ENCODE peak calls at places on chromosomes 16 and 17, in five cellular contexts. L is SJSA1, Q is psoas muscle, Y is Peyer's patch, U is esophagus squamous epithelium. B is an unnamed sample.
A peak's percentile ranks its signal among the peaks of the same experiment; 100 is the strongest.

GRCh38 chr17:17379197-17379991 is 76.2 kb downstream of the NT5M start:
- DNase-seq in L (peak; percentile 54), Q (no peak), Y (no peak), U (no peak), B (no peak)

GRCh38 chr17:45907720-45908395 is 13.5 kb downstream of the MAPT start:
- DNase-seq in L (no peak), Q (no peak), Y (no peak), U (no peak), B (no peak)

GRCh38 chr16:19883296-19883951 is 1.2 kb downstream of the GPRC5B start:
- DNase-seq in L (peak; percentile 46), Q (peak; percentile 48), Y (no peak), U (no peak), B (no peak)

GRCh38 chr16:57845115-57845514 is 42.8 kb upstream of the KIFC3 start:
- DNase-seq in L (no peak), Q (no peak), Y (no peak), U (no peak), B (no peak)

GRCh38 chr17:10135539-10136257 is 62.7 kb downstream of the GAS7 start:
- DNase-seq in L (peak; percentile 9), Q (peak; percentile 70), Y (no peak), U (no peak), B (no peak)

GRCh38 chr16:81318711-81319110 is 3.9 kb downstream of the GAN start:
- DNase-seq in L (no peak), Q (no peak), Y (no peak), U (no peak), B (no peak)

GRCh38 chr16:29319726-29320125 is 86.8 kb downstream of the NPIPB11 start:
- DNase-seq in L (no peak), Q (no peak), Y (no peak), U (no peak), B (no peak)

GRCh38 chr16:3904875-3905274 is 24.4 kb upstream of the CREBBP start:
- DNase-seq in L (no peak), Q (no peak), Y (no peak), U (no peak), B (no peak)

GRCh38 chr17:47604268-47604927 is 45.3 kb upstream of the KPNB1 start:
- DNase-seq in L (no peak), Q (no peak), Y (no peak), U (no peak), B (no peak)

GRCh38 chr17:63675607-63676539 is 24.1 kb downstream of the LIMD2 start:
- DNase-seq in L (peak; percentile 83), Q (peak; percentile 66), Y (peak; percentile 32), U (no peak), B (peak; percentile 67)

GRCh38 chr16:57091990-57092785 is at the start of gene CPNE2:
- DNase-seq in L (peak; percentile 55), Q (peak; percentile 66), Y (peak; percentile 25), U (no peak), B (no peak)

GRCh38 chr17:48002920-48003685 is 32.2 kb downstream of the CDK5RAP3 start:
- DNase-seq in L (no peak), Q (no peak), Y (no peak), U (no peak), B (no peak)

GRCh38 chr16:47182318-47182717 is 38.6 kb upstream of the NETO2 start:
- DNase-seq in L (no peak), Q (no peak), Y (no peak), U (no peak), B (no peak)

GRCh38 chr16:77794586-77794985 is 6.2 kb downstream of the VAT1L start:
- DNase-seq in L (peak; percentile 28), Q (no peak), Y (no peak), U (no peak), B (no peak)

GRCh38 chr17:57578608-57578990 is 166.5 kb downstream of the CCDC182 start:
- DNase-seq in L (no peak), Q (no peak), Y (no peak), U (no peak), B (no peak)

GRCh38 chr17:6084226-6085161 is 14.3 kb downstream of the WSCD1 start:
- DNase-seq in L (no peak), Q (peak; percentile 80), Y (no peak), U (no peak), B (no peak)

GRCh38 chr16:20937736-20938135 is 37.2 kb downstream of the LYRM1 start:
- DNase-seq in L (no peak), Q (no peak), Y (no peak), U (no peak), B (no peak)
- H3K4me1 ChIP-seq in L (no peaks in the 10 kb centered on the region), Q (no peaks in the 10 kb centered on the region), Y (no peaks in the 10 kb centered on the region), U (no peaks in the 10 kb centered on the region), B (no peaks in the 10 kb centered on the region)

GRCh38 chr16:2499454-2499853 is 14.3 kb upstream of the ATP6V0C start:
- DNase-seq in L (no peak), Q (no peak), Y (no peak), U (no peak), B (no peak)
- H3K4me1 ChIP-seq in L (peaks cover 17% of the 10 kb centered on the region), Q (peaks cover 36% of the 10 kb centered on the region), Y (peaks cover 3% of the 10 kb centered on the region), U (peaks cover 38% of the 10 kb centered on the region), B (peaks cover 45% of the 10 kb centered on the region)

GRCh38 chr16:85612191-85612800 is 826 bp upstream of the GSE1 start:
- DNase-seq in L (peak; percentile 88), Q (peak; percentile 88), Y (peak; percentile 46), U (no peak), B (peak; percentile 62)
- H3K4me1 ChIP-seq in L (peaks cover 47% of the 10 kb centered on the region), Q (peaks cover 57% of the 10 kb centered on the region), Y (peaks cover 9% of the 10 kb centered on the region), U (peaks cover 48% of the 10 kb centered on the region), B (peaks cover 13% of the 10 kb centered on the region)

DNA sequence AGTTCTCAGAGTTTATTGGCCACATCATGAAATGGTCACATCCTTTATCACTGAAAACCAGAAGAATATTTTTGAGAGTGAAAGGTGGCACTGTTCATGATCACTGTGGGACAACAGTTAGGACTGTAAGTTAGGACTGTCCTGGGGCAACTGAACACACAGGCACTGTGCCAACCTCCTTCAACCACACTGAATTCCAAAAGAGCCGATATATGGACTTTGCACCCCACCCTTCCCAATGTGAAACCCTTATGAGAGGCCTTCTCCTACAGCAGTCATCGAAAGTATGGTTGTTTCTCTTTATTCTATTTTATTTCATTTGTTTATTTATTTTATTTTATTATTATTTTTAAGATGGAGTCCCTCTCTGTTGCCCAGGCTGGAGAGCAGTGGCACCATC is 353.5 kb downstream of the TOX3 start:
- DNase-seq in L (no peak), Q (no peak), Y (no peak), U (no peak), B (no peak)
- H3K4me1 ChIP-seq in L (no peaks in the 10 kb centered on the region), Q (no peaks in the 10 kb centered on the region), Y (no peaks in the 10 kb centered on the region), U (no peaks in the 10 kb centered on the region), B (no peaks in the 10 kb centered on the region)

GRCh38 chr16:73326770-73327470 is 279.0 kb upstream of the ZFHX3 start:
- DNase-seq in L (no peak), Q (no peak), Y (no peak), U (no peak), B (no peak)
- H3K4me1 ChIP-seq in L (no peaks in the 10 kb centered on the region), Q (no peaks in the 10 kb centered on the region), Y (no peaks in the 10 kb centered on the region), U (no peaks in the 10 kb centered on the region), B (no peaks in the 10 kb centered on the region)

GRCh38 chr17:81453712-81454111 is 58.5 kb downstream of the BAHCC1 start:
- DNase-seq in L (no peak), Q (no peak), Y (peak; percentile 40), U (no peak), B (no peak)

GRCh38 chr17:81455387-81455786 is 57.2 kb downstream of the ACTG1 start:
- DNase-seq in L (no peak), Q (no peak), Y (no peak), U (no peak), B (no peak)

GRCh38 chr17:81456091-81456490 is 56.5 kb downstream of the ACTG1 start:
- DNase-seq in L (no peak), Q (no peak), Y (no peak), U (no peak), B (no peak)

GRCh38 chr17:81453049-81453448 is 57.8 kb downstream of the BAHCC1 start:
- DNase-seq in L (no peak), Q (no peak), Y (no peak), U (no peak), B (no peak)

DNA sequence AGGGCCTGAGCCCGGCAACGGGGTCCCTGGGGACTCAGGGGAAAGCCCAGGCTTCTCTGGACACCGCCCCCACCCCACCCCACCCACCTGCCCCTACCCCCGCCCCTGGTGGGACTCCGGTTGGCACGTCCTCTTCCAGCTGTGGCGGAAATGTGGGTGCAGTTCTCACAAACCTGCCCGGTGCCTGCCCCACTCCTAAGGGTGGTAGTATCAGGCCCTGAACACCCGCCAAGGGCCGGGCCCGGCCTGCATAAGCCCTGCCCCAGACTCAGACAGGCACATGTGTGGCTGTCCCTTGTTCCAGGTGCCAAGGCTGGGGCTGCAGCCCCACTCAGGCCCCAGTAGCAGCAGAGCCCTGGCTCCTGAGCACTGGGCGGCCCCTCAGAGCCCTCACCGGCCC is 58.1 kb downstream of the ACTG1 start:
- DNase-seq in L (no peak), Q (no peak), Y (no peak), U (no peak), B (no peak)
- H3K4me1 ChIP-seq in L (no peaks in the 10 kb centered on the region), Q (no peaks in the 10 kb centered on the region), Y (no peaks in the 10 kb centered on the region), U (no peaks in the 10 kb centered on the region), B (no peaks in the 10 kb centered on the region)

B was measured in thoracic aorta.